ENCODE peak calls at places on chromosomes 7 and 10, in eight cellular contexts. J is DMS153; W is activated gamma-delta T cell treated with anti-CD3 and anti-CD28 coated beads, Interleukin-2, amount 50 U/mL, for 16 hours; E is iPS-NIHi11; G is Daoy; L is CD4-positive, CD25-positive, alpha-beta regulatory T cell; X is cardiac fibroblast; D is stimulated activated CD4-positive, alpha-beta T cell treated with anti-CD3 and anti-CD28 coated beads, Interleukin-1b, Interleukin-23, amount 100 ng/mL, for 24 hours. I is an unnamed sample.

GRCh38 chr10:100529473-100530298 is at the start of gene NDUFB8:
- DNase-seq in L (peak), G (peak), X (peak), W (peak), J (peak), E (peak), D (peak), I (peak)

GRCh38 chr10:89283988-89284475 is 17.8 kb upstream of the IFIT2 start:
- DNase-seq in D (no peak), W (no peak), X (peak), L (no peak), E (peak), J (peak), G (peak), I (no peak)

GRCh38 chr10:89702121-89702480 is 711 bp downstream of the KIF20B start:
- DNase-seq in L (peak), D (no peak), W (peak), E (peak), X (peak), J (no peak), G (peak), I (no peak)

GRCh38 chr10:103861501-103861900 is 6.1 kb upstream of the SH3PXD2A start:
- DNase-seq in E (no peak), L (no peak), D (no peak), J (no peak), W (no peak), X (peak), G (no peak), I (no peak)

GRCh38 chr10:123904834-123905409 is 13.3 kb upstream of the CPXM2 start:
- DNase-seq in D (no peak), E (no peak), G (no peak), J (no peak), W (no peak), X (no peak), L (no peak), I (no peak)

GRCh38 chr10:116691544-116692126 is 50.7 kb downstream of the HSPA12A start:
- DNase-seq in W (no peak), L (no peak), E (no peak), G (no peak), D (no peak), X (no peak), J (no peak), I (no peak)

GRCh38 chr7:122552769-122553168 is 146.1 kb downstream of the RNF133 start:
- DNase-seq in G (no peak), E (no peak), W (no peak), X (no peak), J (no peak), D (no peak), L (no peak), I (no peak)

GRCh38 chr7:18753972-18754610 is 258.5 kb downstream of the HDAC9 start:
- DNase-seq in D (no peak), X (peak), J (no peak), L (no peak), G (peak), E (no peak), W (no peak), I (no peak)

GRCh38 chr7:3673524-3673923 is 372.5 kb downstream of the SDK1 start:
- DNase-seq in L (no peak), X (peak), J (peak), D (peak), W (peak), G (peak), E (peak), I (peak)

I was measured in H54.